ENCODE peak calls at places on chromosomes 16 and 17, in ten cellular contexts. N, H, R, X, Q, D, G, M, J and T are unnamed samples.

GRCh38 chr16:23597003-23597756 is 1.1 kb upstream of the NDUFAB1 start:
- DNase-seq in N (peak; percentile 30), H (no peak), R (no peak), X (peak; percentile 16), Q (no peak), D (peak; percentile 64), G (no peak), M (no peak), J (no peak), T (peak; percentile 31)

GRCh38 chr16:21713549-21714368 is 50.0 kb downstream of the OTOA start:
- DNase-seq in N (no peak), H (no peak), R (no peak), X (no peak), Q (no peak), D (no peak), G (no peak), M (no peak), J (no peak), T (no peak)

GRCh38 chr17:34081269-34081668 is 173.8 kb upstream of the CCL2 start:
- DNase-seq in N (peak; percentile 19), H (no peak), R (no peak), X (peak; percentile 24), Q (no peak), D (no peak), G (no peak), M (no peak), J (no peak), T (no peak)

GRCh38 chr16:70429888-70430666 is 8.8 kb downstream of the ST3GAL2 start:
- DNase-seq in N (no peak), H (no peak), R (no peak), X (no peak), Q (peak; percentile 11), D (no peak), G (no peak), M (no peak), J (no peak), T (no peak)

GRCh38 chr17:27535178-27535928 is 79.1 kb downstream of the KSR1 start:
- DNase-seq in N (no peak), H (no peak), R (no peak), X (no peak), Q (no peak), D (no peak), G (no peak), M (no peak), J (no peak), T (no peak)

GRCh38 chr16:24555346-24555872 is 16.0 kb downstream of the RBBP6 start:
- DNase-seq in N (no peak), H (no peak), R (no peak), X (no peak), Q (no peak), D (no peak), G (no peak), M (no peak), J (no peak), T (no peak)

GRCh38 chr17:36463916-36464764 is 22.3 kb upstream of the ZNHIT3 start:
- DNase-seq in N (peak; percentile 85), H (peak; percentile 18), R (peak; percentile 14), X (no peak), Q (no peak), D (peak; percentile 76), G (no peak), M (peak; percentile 25), J (peak; percentile 22), T (peak; percentile 89)

GRCh38 chr17:7844292-7845154 is 10.3 kb upstream of the TMEM88 start:
- DNase-seq in N (peak; percentile 96), H (peak; percentile 73), R (peak; percentile 76), X (peak; percentile 88), Q (peak; percentile 89), D (peak; percentile 95), G (peak; percentile 50), M (peak; percentile 84), J (peak; percentile 95), T (peak; percentile 96)

GRCh38 chr16:85149776-85150175 is 37.5 kb upstream of the CIBAR2 start:
- DNase-seq in N (no peak), H (no peak), R (no peak), X (no peak), Q (no peak), D (no peak), G (no peak), M (no peak), J (peak; percentile 89), T (no peak)